ENCODE peak calls at places on chromosomes 2 and 18, in four cellular contexts. F is activated T-cell treated with anti-CD3 and anti-CD28 coated beads, Interleukin-2, amount 50 U/mL, for 72 hours; V is substantia nigra; B is cardiac septum. T is an unnamed sample.

GRCh38 chr18:59268722-59269562 is 4.3 kb downstream of the RAX start:
- DNase-seq in F (peak; percentile 80), V (no peak), B (no peak), T (no peak)

GRCh38 chr2:16174693-16175045 is 234.3 kb downstream of the MYCN start:
- DNase-seq in F (no peak), V (no peak), B (no peak), T (no peak)

GRCh38 chr2:118049140-118050128 is 35.6 kb upstream of the CCDC93 start:
- DNase-seq in F (no peak), V (no peak), B (no peak), T (no peak)

GRCh38 chr18:48303883-48304282 is 105.3 kb downstream of the ZBTB7C start:
- DNase-seq in F (no peak), V (no peak), B (peak; percentile 15), T (no peak)

GRCh38 chr2:178498137-178498536 is 17.9 kb downstream of the PLEKHA3 start:
- DNase-seq in F (no peak), V (no peak), B (no peak), T (no peak)

GRCh38 chr18:47775961-47776360 is 154.5 kb downstream of the SMAD2 start:
- DNase-seq in F (no peak), V (peak; percentile 22), B (no peak), T (peak; percentile 4)

GRCh38 chr2:130837811-130838565 is 1.3 kb downstream of the ARHGEF4 start:
- DNase-seq in F (no peak), V (no peak), B (no peak), T (no peak)

GRCh38 chr2:164860694-164861042 is 19.0 kb upstream of the COBLL1 start:
- DNase-seq in F (no peak), V (no peak), B (no peak), T (no peak)

GRCh38 chr2:10326707-10327594 is 24.2 kb downstream of the HPCAL1 start:
- DNase-seq in F (no peak), V (no peak), B (no peak), T (no peak)

GRCh38 chr2:61460168-61460567 is 10.7 kb downstream of the USP34 start:
- DNase-seq in F (no peak), V (no peak), B (no peak), T (no peak)

GRCh38 chr2:174235680-174236079 is 12.7 kb downstream of the OLA1 start:
- DNase-seq in F (no peak), V (no peak), B (no peak), T (no peak)

GRCh38 chr2:45068643-45069140 is 59.4 kb upstream of the SIX2 start:
- DNase-seq in F (no peak), V (no peak), B (no peak), T (no peak)

GRCh38 chr18:49013961-49014604 is 63.3 kb upstream of the SMAD7 start:
- DNase-seq in F (no peak), V (no peak), B (peak; percentile 67), T (no peak)

T was measured in putamen.